ENCODE peak calls at places on chromosome 10, in ten cellular contexts. One of them, this sample, is unnamed.
A peak's percentile ranks its signal among the peaks of the same experiment; 100 is the strongest.

GRCh38 chr10:35259769-35260397 is 76.4 kb upstream of the CCNY start:
- ATAC-seq in heart right ventricle: no peak
- ATAC-seq in CD4-positive, CD25-positive, alpha-beta regulatory T cell: no peak
- ATAC-seq in psoas muscle: no peak
- ATAC-seq in Panc1: peak; percentile 66
- ATAC-seq in lower lobe of right lung: no peak
- ATAC-seq in aorta: peak; percentile 52
- ATAC-seq in right lobe of liver: no peak
- ATAC-seq in left lung: peak; percentile 52
- ATAC-seq in HepG2: peak; percentile 38
- ATAC-seq in this sample: no peak

GRCh38 chr10:60009316-60009715 is 103.0 kb upstream of the CCDC6 start:
- ATAC-seq in heart right ventricle: no peak
- ATAC-seq in CD4-positive, CD25-positive, alpha-beta regulatory T cell: no peak
- ATAC-seq in psoas muscle: no peak
- ATAC-seq in Panc1: no peak
- ATAC-seq in lower lobe of right lung: no peak
- ATAC-seq in aorta: no peak
- ATAC-seq in right lobe of liver: no peak
- ATAC-seq in left lung: no peak
- ATAC-seq in HepG2: no peak
- ATAC-seq in this sample: no peak

GRCh38 chr10:97858001-97858439 is 8.4 kb downstream of the GOLGA7B start:
- ATAC-seq in heart right ventricle: no peak
- ATAC-seq in CD4-positive, CD25-positive, alpha-beta regulatory T cell: no peak
- ATAC-seq in psoas muscle: no peak
- ATAC-seq in Panc1: no peak
- ATAC-seq in lower lobe of right lung: peak; percentile 75
- ATAC-seq in aorta: no peak
- ATAC-seq in right lobe of liver: peak; percentile 36
- ATAC-seq in left lung: peak; percentile 73
- ATAC-seq in HepG2: no peak
- ATAC-seq in this sample: no peak

GRCh38 chr10:77912576-77912975 is 14.0 kb downstream of the DLG5 start:
- ATAC-seq in heart right ventricle: no peak
- ATAC-seq in CD4-positive, CD25-positive, alpha-beta regulatory T cell: no peak
- ATAC-seq in psoas muscle: no peak
- ATAC-seq in Panc1: no peak
- ATAC-seq in lower lobe of right lung: no peak
- ATAC-seq in aorta: no peak
- ATAC-seq in right lobe of liver: no peak
- ATAC-seq in left lung: no peak
- ATAC-seq in HepG2: no peak
- ATAC-seq in this sample: no peak

GRCh38 chr10:3169271-3169670 is 3.3 kb downstream of the PITRM1 start:
- ATAC-seq in heart right ventricle: no peak
- ATAC-seq in CD4-positive, CD25-positive, alpha-beta regulatory T cell: no peak
- ATAC-seq in psoas muscle: no peak
- ATAC-seq in Panc1: no peak
- ATAC-seq in lower lobe of right lung: no peak
- ATAC-seq in aorta: no peak
- ATAC-seq in right lobe of liver: no peak
- ATAC-seq in left lung: no peak
- ATAC-seq in HepG2: no peak
- ATAC-seq in this sample: no peak

GRCh38 chr10:20944789-20945502 is 47.8 kb upstream of the NEBL start:
- ATAC-seq in heart right ventricle: no peak
- ATAC-seq in CD4-positive, CD25-positive, alpha-beta regulatory T cell: no peak
- ATAC-seq in psoas muscle: no peak
- ATAC-seq in Panc1: no peak
- ATAC-seq in lower lobe of right lung: no peak
- ATAC-seq in aorta: no peak
- ATAC-seq in right lobe of liver: peak; percentile 77
- ATAC-seq in left lung: no peak
- ATAC-seq in HepG2: no peak
- ATAC-seq in this sample: no peak

GRCh38 chr10:97081621-97082235 is 104.0 kb downstream of the SLIT1 start:
- ATAC-seq in heart right ventricle: peak; percentile 69
- ATAC-seq in CD4-positive, CD25-positive, alpha-beta regulatory T cell: peak; percentile 28
- ATAC-seq in psoas muscle: peak; percentile 61
- ATAC-seq in Panc1: peak; percentile 68
- ATAC-seq in lower lobe of right lung: peak; percentile 65
- ATAC-seq in aorta: no peak
- ATAC-seq in right lobe of liver: peak; percentile 59
- ATAC-seq in left lung: peak; percentile 95
- ATAC-seq in HepG2: peak; percentile 84
- ATAC-seq in this sample: no peak

GRCh38 chr10:61894150-61894549 is 7.3 kb upstream of the ARID5B start:
- ATAC-seq in heart right ventricle: no peak
- ATAC-seq in CD4-positive, CD25-positive, alpha-beta regulatory T cell: no peak
- ATAC-seq in psoas muscle: no peak
- ATAC-seq in Panc1: no peak
- ATAC-seq in lower lobe of right lung: no peak
- ATAC-seq in aorta: no peak
- ATAC-seq in right lobe of liver: no peak
- ATAC-seq in left lung: no peak
- ATAC-seq in HepG2: no peak
- ATAC-seq in this sample: no peak

GRCh38 chr10:33133557-33133956 is 175.5 kb upstream of the ITGB1 start:
- ATAC-seq in heart right ventricle: no peak
- ATAC-seq in CD4-positive, CD25-positive, alpha-beta regulatory T cell: no peak
- ATAC-seq in psoas muscle: no peak
- ATAC-seq in Panc1: no peak
- ATAC-seq in lower lobe of right lung: no peak
- ATAC-seq in aorta: no peak
- ATAC-seq in right lobe of liver: no peak
- ATAC-seq in left lung: no peak
- ATAC-seq in HepG2: no peak
- ATAC-seq in this sample: no peak

GRCh38 chr10:33129987-33130386 is 172.0 kb upstream of the ITGB1 start:
- ATAC-seq in heart right ventricle: no peak
- ATAC-seq in CD4-positive, CD25-positive, alpha-beta regulatory T cell: no peak
- ATAC-seq in psoas muscle: no peak
- ATAC-seq in Panc1: no peak
- ATAC-seq in lower lobe of right lung: no peak
- ATAC-seq in aorta: no peak
- ATAC-seq in right lobe of liver: peak; percentile 38
- ATAC-seq in left lung: no peak
- ATAC-seq in HepG2: no peak
- ATAC-seq in this sample: no peak

GRCh38 chr10:33129181-33129928 is 171.3 kb upstream of the ITGB1 start:
- ATAC-seq in heart right ventricle: peak; percentile 63
- ATAC-seq in CD4-positive, CD25-positive, alpha-beta regulatory T cell: no peak
- ATAC-seq in psoas muscle: peak; percentile 59
- ATAC-seq in Panc1: no peak
- ATAC-seq in lower lobe of right lung: no peak
- ATAC-seq in aorta: peak; percentile 58
- ATAC-seq in right lobe of liver: peak; percentile 33
- ATAC-seq in left lung: peak; percentile 37
- ATAC-seq in HepG2: no peak
- ATAC-seq in this sample: peak; percentile 30

GRCh38 chr10:33134011-33134751 is 176.2 kb upstream of the ITGB1 start:
- ATAC-seq in heart right ventricle: peak; percentile 91
- ATAC-seq in CD4-positive, CD25-positive, alpha-beta regulatory T cell: peak; percentile 78
- ATAC-seq in psoas muscle: peak; percentile 92
- ATAC-seq in Panc1: peak; percentile 95
- ATAC-seq in lower lobe of right lung: peak; percentile 94
- ATAC-seq in aorta: peak; percentile 81
- ATAC-seq in right lobe of liver: peak; percentile 64
- ATAC-seq in left lung: peak; percentile 88
- ATAC-seq in HepG2: no peak
- ATAC-seq in this sample: peak; percentile 68

DNA sequence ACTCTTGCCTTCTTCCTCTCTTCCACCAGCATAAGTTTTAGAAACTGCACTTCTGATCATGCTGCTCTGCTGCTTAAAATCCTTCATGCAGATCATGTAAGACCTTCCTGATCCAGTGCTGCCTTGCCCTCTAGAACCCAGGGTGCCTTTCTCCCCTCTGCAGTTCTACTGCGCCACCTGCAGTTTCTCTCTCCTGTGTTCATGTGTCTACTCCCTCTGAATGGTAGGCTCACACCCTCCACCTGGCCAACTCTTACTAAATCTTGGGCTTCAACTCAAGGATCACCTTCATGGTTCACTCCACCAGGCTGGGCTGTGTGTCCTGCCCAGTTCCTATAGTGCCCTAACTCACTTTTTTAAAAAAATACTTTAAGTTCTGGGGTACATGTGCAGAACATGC is 174.6 kb upstream of the ITGB1 start:
- ATAC-seq in heart right ventricle: no peak
- ATAC-seq in CD4-positive, CD25-positive, alpha-beta regulatory T cell: peak; percentile 16
- ATAC-seq in psoas muscle: no peak
- ATAC-seq in Panc1: peak; percentile 46
- ATAC-seq in lower lobe of right lung: no peak
- ATAC-seq in aorta: no peak
- ATAC-seq in right lobe of liver: no peak
- ATAC-seq in left lung: no peak
- ATAC-seq in HepG2: peak; percentile 83
- ATAC-seq in this sample: no peak
- H3K27ac ChIP-seq in heart right ventricle: no peak overlapping the region
- H3K27ac ChIP-seq in CD4-positive, CD25-positive, alpha-beta regulatory T cell: peak overlapping the region; percentile 99
- H3K27ac ChIP-seq in psoas muscle: no peak overlapping the region
- H3K27ac ChIP-seq in Panc1: peak overlapping the region; percentile 88
- H3K27ac ChIP-seq in lower lobe of right lung: no peak overlapping the region
- H3K27ac ChIP-seq in aorta: no peak overlapping the region
- H3K27ac ChIP-seq in right lobe of liver: no peak overlapping the region
- H3K27ac ChIP-seq in left lung: no peak overlapping the region
- H3K27ac ChIP-seq in HepG2: no peak overlapping the region
- H3K27ac ChIP-seq in this sample: no peak overlapping the region

GRCh38 chr10:26446258-26446657 is 8.1 kb downstream of the APBB1IP start:
- ATAC-seq in heart right ventricle: no peak
- ATAC-seq in CD4-positive, CD25-positive, alpha-beta regulatory T cell: no peak
- ATAC-seq in psoas muscle: no peak
- ATAC-seq in Panc1: no peak
- ATAC-seq in lower lobe of right lung: peak; percentile 29
- ATAC-seq in aorta: no peak
- ATAC-seq in right lobe of liver: no peak
- ATAC-seq in left lung: peak; percentile 13
- ATAC-seq in HepG2: no peak
- ATAC-seq in this sample: no peak

GRCh38 chr10:26449726-26450125 is 11.6 kb downstream of the APBB1IP start:
- ATAC-seq in heart right ventricle: no peak
- ATAC-seq in CD4-positive, CD25-positive, alpha-beta regulatory T cell: no peak
- ATAC-seq in psoas muscle: no peak
- ATAC-seq in Panc1: no peak
- ATAC-seq in lower lobe of right lung: no peak
- ATAC-seq in aorta: no peak
- ATAC-seq in right lobe of liver: no peak
- ATAC-seq in left lung: no peak
- ATAC-seq in HepG2: no peak
- ATAC-seq in this sample: no peak

GRCh38 chr10:26448706-26449435 is 10.7 kb downstream of the APBB1IP start:
- ATAC-seq in heart right ventricle: no peak
- ATAC-seq in CD4-positive, CD25-positive, alpha-beta regulatory T cell: peak; percentile 87
- ATAC-seq in psoas muscle: no peak
- ATAC-seq in Panc1: no peak
- ATAC-seq in lower lobe of right lung: peak; percentile 36
- ATAC-seq in aorta: no peak
- ATAC-seq in right lobe of liver: peak; percentile 34
- ATAC-seq in left lung: no peak
- ATAC-seq in HepG2: no peak
- ATAC-seq in this sample: no peak

GRCh38 chr10:26445411-26446031 is 7.4 kb downstream of the APBB1IP start:
- ATAC-seq in heart right ventricle: peak; percentile 45
- ATAC-seq in CD4-positive, CD25-positive, alpha-beta regulatory T cell: no peak
- ATAC-seq in psoas muscle: no peak
- ATAC-seq in Panc1: no peak
- ATAC-seq in lower lobe of right lung: peak; percentile 76
- ATAC-seq in aorta: no peak
- ATAC-seq in right lobe of liver: no peak
- ATAC-seq in left lung: peak; percentile 88
- ATAC-seq in HepG2: no peak
- ATAC-seq in this sample: no peak

GRCh38 chr10:26448292-26448691 is 10.2 kb downstream of the APBB1IP start:
- ATAC-seq in heart right ventricle: no peak
- ATAC-seq in CD4-positive, CD25-positive, alpha-beta regulatory T cell: peak; percentile 12
- ATAC-seq in psoas muscle: no peak
- ATAC-seq in Panc1: no peak
- ATAC-seq in lower lobe of right lung: no peak
- ATAC-seq in aorta: no peak
- ATAC-seq in right lobe of liver: no peak
- ATAC-seq in left lung: no peak
- ATAC-seq in HepG2: no peak
- ATAC-seq in this sample: no peak
- H3K27ac ChIP-seq in heart right ventricle: no peak overlapping the region
- H3K27ac ChIP-seq in CD4-positive, CD25-positive, alpha-beta regulatory T cell: peak overlapping the region; percentile 96
- H3K27ac ChIP-seq in psoas muscle: no peak overlapping the region
- H3K27ac ChIP-seq in Panc1: no peak overlapping the region
- H3K27ac ChIP-seq in lower lobe of right lung: no peak overlapping the region
- H3K27ac ChIP-seq in aorta: no peak overlapping the region
- H3K27ac ChIP-seq in right lobe of liver: no peak overlapping the region
- H3K27ac ChIP-seq in left lung: peak overlapping the region; percentile 34
- H3K27ac ChIP-seq in HepG2: no peak overlapping the region
- H3K27ac ChIP-seq in this sample: no peak overlapping the region

GRCh38 chr10:78931333-78932083 is 137.3 kb upstream of the ZMIZ1 start:
- ATAC-seq in heart right ventricle: peak; percentile 74
- ATAC-seq in CD4-positive, CD25-positive, alpha-beta regulatory T cell: no peak
- ATAC-seq in psoas muscle: peak; percentile 57
- ATAC-seq in Panc1: no peak
- ATAC-seq in lower lobe of right lung: no peak
- ATAC-seq in aorta: peak; percentile 61
- ATAC-seq in right lobe of liver: no peak
- ATAC-seq in left lung: peak; percentile 70
- ATAC-seq in HepG2: no peak
- ATAC-seq in this sample: peak; percentile 84

GRCh38 chr10:78934499-78934898 is 134.3 kb upstream of the ZMIZ1 start:
- ATAC-seq in heart right ventricle: peak; percentile 33
- ATAC-seq in CD4-positive, CD25-positive, alpha-beta regulatory T cell: no peak
- ATAC-seq in psoas muscle: no peak
- ATAC-seq in Panc1: no peak
- ATAC-seq in lower lobe of right lung: no peak
- ATAC-seq in aorta: no peak
- ATAC-seq in right lobe of liver: no peak
- ATAC-seq in left lung: no peak
- ATAC-seq in HepG2: no peak
- ATAC-seq in this sample: no peak

GRCh38 chr10:78933828-78934227 is 134.9 kb upstream of the ZMIZ1 start:
- ATAC-seq in heart right ventricle: no peak
- ATAC-seq in CD4-positive, CD25-positive, alpha-beta regulatory T cell: no peak
- ATAC-seq in psoas muscle: no peak
- ATAC-seq in Panc1: no peak
- ATAC-seq in lower lobe of right lung: no peak
- ATAC-seq in aorta: no peak
- ATAC-seq in right lobe of liver: no peak
- ATAC-seq in left lung: no peak
- ATAC-seq in HepG2: no peak
- ATAC-seq in this sample: no peak

GRCh38 chr10:78932861-78933260 is 135.9 kb upstream of the ZMIZ1 start:
- ATAC-seq in heart right ventricle: no peak
- ATAC-seq in CD4-positive, CD25-positive, alpha-beta regulatory T cell: no peak
- ATAC-seq in psoas muscle: no peak
- ATAC-seq in Panc1: no peak
- ATAC-seq in lower lobe of right lung: no peak
- ATAC-seq in aorta: no peak
- ATAC-seq in right lobe of liver: no peak
- ATAC-seq in left lung: no peak
- ATAC-seq in HepG2: no peak
- ATAC-seq in this sample: no peak

DNA sequence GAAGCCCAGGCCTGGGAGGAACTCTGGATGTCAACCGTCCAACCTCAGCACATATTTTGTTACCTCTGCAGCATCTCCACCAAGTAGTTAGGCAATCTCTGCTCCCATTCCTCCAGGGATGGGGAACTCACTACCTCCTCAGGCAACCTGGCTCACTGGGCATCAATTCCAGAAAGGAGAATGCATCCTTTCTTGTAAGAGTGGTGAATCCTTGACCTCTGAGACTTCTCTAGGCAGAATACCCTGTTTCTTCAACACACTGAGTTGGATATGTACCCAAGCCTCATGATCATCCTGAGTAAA is 136.7 kb upstream of the ZMIZ1 start:
- ATAC-seq in heart right ventricle: no peak
- ATAC-seq in CD4-positive, CD25-positive, alpha-beta regulatory T cell: no peak
- ATAC-seq in psoas muscle: no peak
- ATAC-seq in Panc1: no peak
- ATAC-seq in lower lobe of right lung: no peak
- ATAC-seq in aorta: no peak
- ATAC-seq in right lobe of liver: no peak
- ATAC-seq in left lung: no peak
- ATAC-seq in HepG2: no peak
- ATAC-seq in this sample: no peak
- H3K27ac ChIP-seq in heart right ventricle: peak overlapping the region; percentile 76
- H3K27ac ChIP-seq in CD4-positive, CD25-positive, alpha-beta regulatory T cell: no peak overlapping the region
- H3K27ac ChIP-seq in psoas muscle: no peak overlapping the region
- H3K27ac ChIP-seq in Panc1: no peak overlapping the region
- H3K27ac ChIP-seq in lower lobe of right lung: no peak overlapping the region
- H3K27ac ChIP-seq in aorta: no peak overlapping the region
- H3K27ac ChIP-seq in right lobe of liver: no peak overlapping the region
- H3K27ac ChIP-seq in left lung: no peak overlapping the region
- H3K27ac ChIP-seq in HepG2: no peak overlapping the region
- H3K27ac ChIP-seq in this sample: peak overlapping the region; percentile 62

GRCh38 chr10:103793429-103793828 is 61.9 kb downstream of the SH3PXD2A start:
- ATAC-seq in heart right ventricle: no peak
- ATAC-seq in CD4-positive, CD25-positive, alpha-beta regulatory T cell: no peak
- ATAC-seq in psoas muscle: no peak
- ATAC-seq in Panc1: no peak
- ATAC-seq in lower lobe of right lung: no peak
- ATAC-seq in aorta: no peak
- ATAC-seq in right lobe of liver: peak; percentile 65
- ATAC-seq in left lung: peak; percentile 18
- ATAC-seq in HepG2: peak; percentile 30
- ATAC-seq in this sample: no peak

GRCh38 chr10:103793920-103794883 is 61.2 kb downstream of the SH3PXD2A start:
- ATAC-seq in heart right ventricle: peak; percentile 76
- ATAC-seq in CD4-positive, CD25-positive, alpha-beta regulatory T cell: no peak
- ATAC-seq in psoas muscle: peak; percentile 59
- ATAC-seq in Panc1: peak; percentile 71
- ATAC-seq in lower lobe of right lung: peak; percentile 94
- ATAC-seq in aorta: no peak
- ATAC-seq in right lobe of liver: peak; percentile 97
- ATAC-seq in left lung: peak; percentile 84
- ATAC-seq in HepG2: peak; percentile 97
- ATAC-seq in this sample: peak; percentile 86

GRCh38 chr10:103794996-103795395 is 60.4 kb downstream of the SH3PXD2A start:
- ATAC-seq in heart right ventricle: no peak
- ATAC-seq in CD4-positive, CD25-positive, alpha-beta regulatory T cell: no peak
- ATAC-seq in psoas muscle: no peak
- ATAC-seq in Panc1: no peak
- ATAC-seq in lower lobe of right lung: no peak
- ATAC-seq in aorta: no peak
- ATAC-seq in right lobe of liver: no peak
- ATAC-seq in left lung: no peak
- ATAC-seq in HepG2: no peak
- ATAC-seq in this sample: no peak

GRCh38 chr10:103797857-103798256 is 57.5 kb downstream of the SH3PXD2A start:
- ATAC-seq in heart right ventricle: no peak
- ATAC-seq in CD4-positive, CD25-positive, alpha-beta regulatory T cell: no peak
- ATAC-seq in psoas muscle: no peak
- ATAC-seq in Panc1: no peak
- ATAC-seq in lower lobe of right lung: no peak
- ATAC-seq in aorta: no peak
- ATAC-seq in right lobe of liver: no peak
- ATAC-seq in left lung: no peak
- ATAC-seq in HepG2: no peak
- ATAC-seq in this sample: no peak

GRCh38 chr10:103795634-103796265 is 59.6 kb downstream of the SH3PXD2A start:
- ATAC-seq in heart right ventricle: no peak
- ATAC-seq in CD4-positive, CD25-positive, alpha-beta regulatory T cell: no peak
- ATAC-seq in psoas muscle: no peak
- ATAC-seq in Panc1: no peak
- ATAC-seq in lower lobe of right lung: no peak
- ATAC-seq in aorta: no peak
- ATAC-seq in right lobe of liver: no peak
- ATAC-seq in left lung: no peak
- ATAC-seq in HepG2: no peak
- ATAC-seq in this sample: no peak
- H3K27ac ChIP-seq in heart right ventricle: no peak overlapping the region
- H3K27ac ChIP-seq in CD4-positive, CD25-positive, alpha-beta regulatory T cell: no peak overlapping the region
- H3K27ac ChIP-seq in psoas muscle: no peak overlapping the region
- H3K27ac ChIP-seq in Panc1: no peak overlapping the region
- H3K27ac ChIP-seq in lower lobe of right lung: no peak overlapping the region
- H3K27ac ChIP-seq in aorta: no peak overlapping the region
- H3K27ac ChIP-seq in right lobe of liver: no peak overlapping the region
- H3K27ac ChIP-seq in left lung: no peak overlapping the region
- H3K27ac ChIP-seq in HepG2: peak overlapping the region; percentile 94
- H3K27ac ChIP-seq in this sample: no peak overlapping the region